ENCODE peak calls at places on chromosome 5, in nine cellular contexts. One of them, this sample, is unnamed. For H3K36me3, the result is how much of the 10 kb centered on the place peaks cover.

GRCh38 chr5:104650313-104650712 is 1087.7 kb upstream of the NUDT12 start:
- DNase-seq in psoas muscle: no peak
- DNase-seq in K562: no peak
- DNase-seq in H7: peak
- DNase-seq in gastrocnemius medialis: no peak
- DNase-seq in mucosa of descending colon: no peak
- DNase-seq in GM23248: no peak
- DNase-seq in fibroblast of lung: no peak
- DNase-seq in NT2/D1: peak
- DNase-seq in this sample: no peak

GRCh38 chr5:92177926-92178487 is 794.9 kb upstream of the ARRDC3 start:
- DNase-seq in gastrocnemius medialis: no peak
- DNase-seq in NT2/D1: no peak
- DNase-seq in mucosa of descending colon: no peak
- DNase-seq in H7: no peak
- DNase-seq in GM23248: peak
- DNase-seq in psoas muscle: no peak
- DNase-seq in K562: no peak
- DNase-seq in fibroblast of lung: peak
- DNase-seq in this sample: no peak

GRCh38 chr5:179301796-179302195 is 43.5 kb downstream of the ADAMTS2 start:
- DNase-seq in gastrocnemius medialis: no peak
- DNase-seq in psoas muscle: peak
- DNase-seq in mucosa of descending colon: no peak
- DNase-seq in K562: no peak
- DNase-seq in fibroblast of lung: no peak
- DNase-seq in NT2/D1: no peak
- DNase-seq in GM23248: no peak
- DNase-seq in H7: no peak
- DNase-seq in this sample: no peak

GRCh38 chr5:54693936-54694510 is 176.5 kb downstream of the SNX18 start:
- DNase-seq in H7: no peak
- DNase-seq in fibroblast of lung: no peak
- DNase-seq in gastrocnemius medialis: no peak
- DNase-seq in K562: no peak
- DNase-seq in mucosa of descending colon: no peak
- DNase-seq in GM23248: no peak
- DNase-seq in NT2/D1: no peak
- DNase-seq in psoas muscle: no peak
- DNase-seq in this sample: no peak

GRCh38 chr5:176682016-176682531 is 34.8 kb downstream of the TSPAN17 start:
- DNase-seq in H7: no peak
- DNase-seq in mucosa of descending colon: no peak
- DNase-seq in K562: no peak
- DNase-seq in psoas muscle: no peak
- DNase-seq in fibroblast of lung: no peak
- DNase-seq in GM23248: no peak
- DNase-seq in gastrocnemius medialis: no peak
- DNase-seq in NT2/D1: no peak
- DNase-seq in this sample: no peak

GRCh38 chr5:73233461-73234151 is 60.6 kb downstream of the TMEM174 start:
- DNase-seq in K562: no peak
- DNase-seq in GM23248: no peak
- DNase-seq in gastrocnemius medialis: no peak
- DNase-seq in NT2/D1: no peak
- DNase-seq in mucosa of descending colon: no peak
- DNase-seq in psoas muscle: peak
- DNase-seq in H7: peak
- DNase-seq in fibroblast of lung: peak
- DNase-seq in this sample: no peak

GRCh38 chr5:31645420-31646081 is 6.6 kb downstream of the PDZD2 start:
- DNase-seq in fibroblast of lung: no peak
- DNase-seq in psoas muscle: no peak
- DNase-seq in gastrocnemius medialis: no peak
- DNase-seq in NT2/D1: no peak
- DNase-seq in K562: no peak
- DNase-seq in mucosa of descending colon: no peak
- DNase-seq in H7: peak
- DNase-seq in GM23248: no peak
- DNase-seq in this sample: no peak

GRCh38 chr5:163564321-163564924 is 59.0 kb downstream of the MAT2B start:
- DNase-seq in mucosa of descending colon: peak
- DNase-seq in K562: peak
- DNase-seq in gastrocnemius medialis: no peak
- DNase-seq in psoas muscle: no peak
- DNase-seq in fibroblast of lung: peak
- DNase-seq in GM23248: peak
- DNase-seq in H7: peak
- DNase-seq in NT2/D1: peak
- DNase-seq in this sample: peak

GRCh38 chr5:170557314-170557713 is 53.5 kb downstream of the KCNIP1 start:
- DNase-seq in K562: no peak
- DNase-seq in gastrocnemius medialis: no peak
- DNase-seq in H7: no peak
- DNase-seq in mucosa of descending colon: no peak
- DNase-seq in fibroblast of lung: no peak
- DNase-seq in GM23248: no peak
- DNase-seq in NT2/D1: no peak
- DNase-seq in psoas muscle: no peak
- DNase-seq in this sample: no peak
- H3K36me3 ChIP-seq in K562: under half
- H3K36me3 ChIP-seq in gastrocnemius medialis: under half
- H3K36me3 ChIP-seq in H7: under half
- H3K36me3 ChIP-seq in mucosa of descending colon: under half
- H3K36me3 ChIP-seq in fibroblast of lung: under half
- H3K36me3 ChIP-seq in GM23248: under half
- H3K36me3 ChIP-seq in NT2/D1: under half
- H3K36me3 ChIP-seq in psoas muscle: under half
- H3K36me3 ChIP-seq in this sample: under half

GRCh38 chr5:40834849-40835787 is at the start of gene RPL37:
- DNase-seq in H7: peak
- DNase-seq in NT2/D1: peak
- DNase-seq in K562: peak
- DNase-seq in fibroblast of lung: peak
- DNase-seq in psoas muscle: peak
- DNase-seq in mucosa of descending colon: peak
- DNase-seq in GM23248: peak
- DNase-seq in gastrocnemius medialis: peak
- DNase-seq in this sample: peak

GRCh38 chr5:40834391-40834848 is 602 bp downstream of the RPL37 start:
- DNase-seq in fibroblast of lung: peak
- DNase-seq in psoas muscle: no peak
- DNase-seq in H7: no peak
- DNase-seq in gastrocnemius medialis: no peak
- DNase-seq in GM23248: peak
- DNase-seq in NT2/D1: no peak
- DNase-seq in mucosa of descending colon: peak
- DNase-seq in K562: no peak
- DNase-seq in this sample: peak

GRCh38 chr5:40832345-40832744 is 2.7 kb downstream of the RPL37 start:
- DNase-seq in fibroblast of lung: no peak
- DNase-seq in K562: no peak
- DNase-seq in NT2/D1: no peak
- DNase-seq in GM23248: no peak
- DNase-seq in gastrocnemius medialis: no peak
- DNase-seq in psoas muscle: no peak
- DNase-seq in H7: no peak
- DNase-seq in mucosa of descending colon: no peak
- DNase-seq in this sample: no peak

GRCh38 chr5:40831346-40832210 is 3.4 kb downstream of the RPL37 start:
- DNase-seq in fibroblast of lung: no peak
- DNase-seq in mucosa of descending colon: no peak
- DNase-seq in K562: no peak
- DNase-seq in GM23248: no peak
- DNase-seq in NT2/D1: no peak
- DNase-seq in psoas muscle: no peak
- DNase-seq in gastrocnemius medialis: no peak
- DNase-seq in H7: no peak
- DNase-seq in this sample: no peak

GRCh38 chr5:40833712-40834229 is 1.3 kb downstream of the RPL37 start:
- DNase-seq in gastrocnemius medialis: no peak
- DNase-seq in GM23248: no peak
- DNase-seq in K562: no peak
- DNase-seq in H7: no peak
- DNase-seq in fibroblast of lung: no peak
- DNase-seq in mucosa of descending colon: no peak
- DNase-seq in NT2/D1: no peak
- DNase-seq in psoas muscle: no peak
- DNase-seq in this sample: no peak
- H3K36me3 ChIP-seq in gastrocnemius medialis: under half
- H3K36me3 ChIP-seq in GM23248: half or more
- H3K36me3 ChIP-seq in K562: half or more
- H3K36me3 ChIP-seq in H7: under half
- H3K36me3 ChIP-seq in fibroblast of lung: under half
- H3K36me3 ChIP-seq in mucosa of descending colon: under half
- H3K36me3 ChIP-seq in NT2/D1: half or more
- H3K36me3 ChIP-seq in psoas muscle: under half
- H3K36me3 ChIP-seq in this sample: half or more

GRCh38 chr5:172896465-172896864 is 62.4 kb downstream of the ERGIC1 start:
- DNase-seq in GM23248: peak
- DNase-seq in H7: no peak
- DNase-seq in mucosa of descending colon: no peak
- DNase-seq in fibroblast of lung: no peak
- DNase-seq in psoas muscle: peak
- DNase-seq in NT2/D1: no peak
- DNase-seq in K562: no peak
- DNase-seq in gastrocnemius medialis: no peak
- DNase-seq in this sample: no peak

GRCh38 chr5:172892713-172893112 is 58.7 kb downstream of the ERGIC1 start:
- DNase-seq in GM23248: no peak
- DNase-seq in K562: no peak
- DNase-seq in psoas muscle: peak
- DNase-seq in H7: no peak
- DNase-seq in NT2/D1: no peak
- DNase-seq in mucosa of descending colon: no peak
- DNase-seq in fibroblast of lung: no peak
- DNase-seq in gastrocnemius medialis: peak
- DNase-seq in this sample: no peak

GRCh38 chr5:172894767-172895166 is 60.7 kb downstream of the ERGIC1 start:
- DNase-seq in psoas muscle: no peak
- DNase-seq in gastrocnemius medialis: no peak
- DNase-seq in K562: no peak
- DNase-seq in NT2/D1: no peak
- DNase-seq in mucosa of descending colon: no peak
- DNase-seq in H7: no peak
- DNase-seq in fibroblast of lung: no peak
- DNase-seq in GM23248: no peak
- DNase-seq in this sample: no peak

GRCh38 chr5:172897691-172898512 is 61.3 kb upstream of the RPL26L1 start:
- DNase-seq in K562: no peak
- DNase-seq in H7: no peak
- DNase-seq in fibroblast of lung: peak
- DNase-seq in NT2/D1: no peak
- DNase-seq in mucosa of descending colon: no peak
- DNase-seq in psoas muscle: peak
- DNase-seq in gastrocnemius medialis: no peak
- DNase-seq in GM23248: peak
- DNase-seq in this sample: no peak

DNA sequence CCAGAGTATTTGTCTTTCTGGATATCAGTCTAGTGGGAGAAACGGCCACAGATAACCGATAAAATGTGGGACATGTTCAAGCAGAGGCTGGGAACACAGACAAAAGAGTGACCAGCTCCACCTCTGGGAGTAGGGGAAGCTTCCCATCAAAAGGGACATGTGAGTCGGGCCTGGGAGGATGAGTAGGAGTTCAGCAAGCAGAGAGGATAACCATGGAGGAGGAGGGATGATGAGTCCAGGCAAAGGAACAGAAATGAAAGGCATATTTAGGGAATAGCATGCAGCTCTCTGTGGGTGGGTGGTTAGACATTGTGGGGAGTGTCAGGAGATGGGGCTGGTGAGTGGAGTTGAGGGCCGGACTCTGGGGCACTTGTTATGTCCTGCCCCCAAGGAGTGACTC is 61.5 kb downstream of the ERGIC1 start:
- DNase-seq in psoas muscle: no peak
- DNase-seq in gastrocnemius medialis: no peak
- DNase-seq in K562: no peak
- DNase-seq in GM23248: no peak
- DNase-seq in H7: no peak
- DNase-seq in fibroblast of lung: no peak
- DNase-seq in NT2/D1: no peak
- DNase-seq in mucosa of descending colon: no peak
- DNase-seq in this sample: no peak
- H3K36me3 ChIP-seq in psoas muscle: under half
- H3K36me3 ChIP-seq in gastrocnemius medialis: under half
- H3K36me3 ChIP-seq in K562: under half
- H3K36me3 ChIP-seq in GM23248: under half
- H3K36me3 ChIP-seq in H7: under half
- H3K36me3 ChIP-seq in fibroblast of lung: under half
- H3K36me3 ChIP-seq in NT2/D1: under half
- H3K36me3 ChIP-seq in mucosa of descending colon: under half
- H3K36me3 ChIP-seq in this sample: under half

GRCh38 chr5:150540615-150541396 is 32.9 kb downstream of the NDST1 start:
- DNase-seq in GM23248: peak
- DNase-seq in H7: no peak
- DNase-seq in psoas muscle: no peak
- DNase-seq in fibroblast of lung: peak
- DNase-seq in K562: no peak
- DNase-seq in NT2/D1: no peak
- DNase-seq in mucosa of descending colon: peak
- DNase-seq in gastrocnemius medialis: peak
- DNase-seq in this sample: no peak

GRCh38 chr5:150541895-150542294 is 34.0 kb downstream of the NDST1 start:
- DNase-seq in fibroblast of lung: no peak
- DNase-seq in K562: no peak
- DNase-seq in NT2/D1: no peak
- DNase-seq in mucosa of descending colon: peak
- DNase-seq in H7: no peak
- DNase-seq in GM23248: peak
- DNase-seq in psoas muscle: no peak
- DNase-seq in gastrocnemius medialis: no peak
- DNase-seq in this sample: no peak

GRCh38 chr5:150544606-150545219 is 36.8 kb downstream of the NDST1 start:
- DNase-seq in fibroblast of lung: peak
- DNase-seq in gastrocnemius medialis: peak
- DNase-seq in psoas muscle: peak
- DNase-seq in NT2/D1: peak
- DNase-seq in H7: peak
- DNase-seq in mucosa of descending colon: peak
- DNase-seq in K562: peak
- DNase-seq in GM23248: peak
- DNase-seq in this sample: peak

GRCh38 chr5:150541397-150541675 is 33.4 kb downstream of the NDST1 start:
- DNase-seq in mucosa of descending colon: peak
- DNase-seq in fibroblast of lung: no peak
- DNase-seq in psoas muscle: no peak
- DNase-seq in K562: no peak
- DNase-seq in NT2/D1: no peak
- DNase-seq in gastrocnemius medialis: no peak
- DNase-seq in H7: no peak
- DNase-seq in GM23248: no peak
- DNase-seq in this sample: no peak

DNA sequence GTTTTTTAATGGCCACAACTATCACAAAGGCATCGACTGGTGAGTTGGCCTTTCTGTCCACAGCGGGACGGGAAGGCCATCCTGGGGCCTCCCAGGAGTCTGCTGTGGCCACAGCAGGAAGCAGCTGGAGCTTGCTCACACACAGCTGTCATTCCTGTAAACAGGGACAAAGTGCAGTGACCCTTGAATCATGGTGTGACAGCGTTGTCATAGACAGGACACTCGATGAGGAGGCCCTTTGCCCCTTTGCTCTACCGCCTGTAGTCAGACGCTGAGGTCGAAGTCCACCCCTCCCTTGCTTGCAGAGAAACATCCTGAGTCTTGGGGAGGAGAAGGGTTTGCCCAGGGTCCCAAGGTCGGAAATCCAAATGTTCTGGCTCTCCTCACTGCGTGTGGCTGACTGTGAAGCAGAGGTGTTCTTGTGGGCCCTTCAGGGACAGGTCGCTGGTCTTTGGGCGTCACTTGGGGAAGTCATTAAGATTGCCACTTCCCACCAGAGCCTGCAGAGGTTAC is 35.1 kb downstream of the NDST1 start:
- DNase-seq in K562: no peak
- DNase-seq in gastrocnemius medialis: no peak
- DNase-seq in GM23248: no peak
- DNase-seq in mucosa of descending colon: peak
- DNase-seq in fibroblast of lung: peak
- DNase-seq in psoas muscle: no peak
- DNase-seq in H7: no peak
- DNase-seq in NT2/D1: no peak
- DNase-seq in this sample: no peak
- H3K36me3 ChIP-seq in K562: half or more
- H3K36me3 ChIP-seq in gastrocnemius medialis: under half
- H3K36me3 ChIP-seq in GM23248: half or more
- H3K36me3 ChIP-seq in mucosa of descending colon: under half
- H3K36me3 ChIP-seq in fibroblast of lung: under half
- H3K36me3 ChIP-seq in psoas muscle: under half
- H3K36me3 ChIP-seq in H7: half or more
- H3K36me3 ChIP-seq in NT2/D1: half or more
- H3K36me3 ChIP-seq in this sample: under half